ENCODE peak calls at places on chromosomes 2 and 18, in ten cellular contexts. Z, D, T, N, C, I, V, E, B and Q are unnamed samples.

GRCh38 chr2:105443610-105444598 is 45.1 kb upstream of the FHL2 start:
- DNase-seq in C (no peak), B (no peak), V (no peak), D (no peak), E (no peak), T (no peak), N (no peak), Z (no peak), I (no peak), Q (no peak)

GRCh38 chr18:70559446-70559845 is 270.6 kb downstream of the SOCS6 start:
- DNase-seq in V (no peak), B (no peak), T (no peak), E (no peak), Z (no peak), N (no peak), C (no peak), D (no peak), I (no peak), Q (no peak)

GRCh38 chr2:55419236-55419513 is 481 bp downstream of the CCDC88A start:
- DNase-seq in N (no peak), C (no peak), I (peak; percentile 25), Z (no peak), E (no peak), T (no peak), B (no peak), V (no peak), D (peak; percentile 48), Q (no peak)

GRCh38 chr2:70728128-70728527 is 39.9 kb downstream of the ADD2 start:
- DNase-seq in E (no peak), D (peak; percentile 58), T (no peak), I (no peak), Z (no peak), B (no peak), N (no peak), C (peak; percentile 89), V (no peak), Q (no peak)

GRCh38 chr18:63241739-63242138 is 77.8 kb downstream of the BCL2 start:
- DNase-seq in V (no peak), C (no peak), Z (no peak), N (no peak), T (no peak), B (no peak), E (no peak), I (no peak), D (no peak), Q (no peak)

GRCh38 chr2:190407246-190407661 is 901 bp upstream of the MFSD6 start:
- DNase-seq in V (no peak), E (peak; percentile 37), B (no peak), N (no peak), I (no peak), T (no peak), D (peak; percentile 33), C (peak; percentile 57), Z (no peak), Q (no peak)

GRCh38 chr2:117644403-117644802 is 170.1 kb upstream of the DDX18 start:
- DNase-seq in V (no peak), E (no peak), C (no peak), B (no peak), I (no peak), D (no peak), N (no peak), T (no peak), Z (no peak), Q (no peak)

GRCh38 chr2:8135051-8135675 is 546.7 kb upstream of the ID2 start:
- DNase-seq in N (no peak), B (no peak), E (no peak), C (no peak), T (no peak), D (no peak), I (no peak), Z (no peak), V (no peak), Q (no peak)

GRCh38 chr2:121748202-121748601 is 7.2 kb upstream of the TSN start:
- DNase-seq in D (peak; percentile 57), B (no peak), I (no peak), E (peak; percentile 52), V (no peak), C (peak; percentile 67), T (no peak), Z (no peak), N (peak; percentile 26), Q (no peak)

GRCh38 chr2:111168528-111168929 is 47.8 kb downstream of the BCL2L11 start:
- DNase-seq in E (peak; percentile 82), Z (no peak), T (peak; percentile 68), V (no peak), N (peak; percentile 70), C (no peak), D (no peak), I (peak; percentile 63), B (no peak), Q (no peak)

GRCh38 chr2:223056656-223057418 is 4.8 kb downstream of the KCNE4 start:
- DNase-seq in D (no peak), C (no peak), T (no peak), E (no peak), Z (no peak), I (no peak), B (no peak), N (no peak), V (no peak), Q (no peak)

GRCh38 chr2:73982140-73982617 is 2.5 kb upstream of the TET3 start:
- DNase-seq in V (no peak), E (no peak), C (no peak), N (peak; percentile 80), Z (no peak), I (peak; percentile 63), T (no peak), D (no peak), B (no peak), Q (no peak)

GRCh38 chr2:73979686-73980085 is 5.0 kb upstream of the TET3 start:
- DNase-seq in T (no peak), D (no peak), N (peak; percentile 91), I (no peak), E (no peak), V (no peak), C (no peak), Z (no peak), B (no peak), Q (no peak)

GRCh38 chr2:73983322-73984202 is 1.1 kb upstream of the TET3 start:
- DNase-seq in I (peak; percentile 98), E (peak; percentile 69), T (no peak), N (peak; percentile 97), B (peak; percentile 88), V (peak; percentile 82), D (peak; percentile 75), C (peak; percentile 77), Z (peak; percentile 94), Q (no peak)

GRCh38 chr2:73980566-73980965 is 4.1 kb upstream of the TET3 start:
- DNase-seq in D (no peak), E (no peak), T (no peak), Z (no peak), B (no peak), I (no peak), C (no peak), N (no peak), V (no peak), Q (no peak)

DNA sequence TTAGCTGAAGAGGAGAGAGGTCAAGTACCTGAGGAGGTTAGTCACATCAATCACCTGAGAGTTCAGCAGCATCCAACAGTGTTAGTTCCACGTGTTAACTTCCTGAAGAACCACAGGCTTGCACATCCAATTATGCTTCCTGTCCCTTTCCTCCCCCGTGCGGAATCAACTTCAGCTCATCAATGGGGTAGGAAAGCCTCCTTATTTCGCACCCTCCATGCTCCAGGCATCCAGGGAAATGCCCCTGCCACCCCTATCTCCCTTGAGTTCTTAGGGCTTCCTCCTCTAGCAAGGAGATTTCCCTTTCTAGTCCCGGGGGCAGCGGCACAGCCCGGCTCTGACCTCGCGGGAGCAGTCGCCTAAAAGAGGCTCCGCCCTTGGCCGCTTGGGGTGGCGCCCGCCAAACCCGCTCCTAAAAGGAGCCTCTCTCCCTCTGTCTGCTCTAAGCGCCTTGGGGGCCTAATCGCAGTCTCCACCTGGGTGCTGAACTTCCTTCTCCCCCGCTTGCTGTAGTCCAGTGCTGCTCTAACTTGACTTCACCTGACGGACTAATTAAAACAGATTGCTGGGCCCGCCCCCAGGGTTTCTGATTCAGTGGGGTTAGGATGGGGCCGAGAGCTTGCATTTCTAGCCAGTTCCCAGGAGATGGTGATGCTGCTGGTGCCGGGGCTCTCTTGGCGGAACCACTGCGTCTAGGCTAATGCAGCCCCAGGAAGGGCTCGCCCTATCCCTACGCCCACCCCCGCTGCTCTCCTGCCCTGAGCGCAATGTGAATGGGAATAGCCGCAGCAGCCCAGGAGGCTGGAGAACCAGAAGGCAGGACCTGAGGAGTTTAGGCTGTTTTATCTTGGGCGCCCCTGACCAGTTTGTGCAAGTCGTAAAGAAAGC is 3.4 kb upstream of the TET3 start:
- DNase-seq in N (peak; percentile 70), I (peak; percentile 65), B (no peak), C (peak; percentile 88), Z (peak; percentile 92), T (no peak), V (no peak), E (peak; percentile 81), D (peak; percentile 81), Q (no peak)
- TF ChIP-seq CTCF in N (peak; percentile 42), I (no peak), B (no peak), C (no peak), Z (no peak), T (no peak), V (no peak), E (no peak), D (peak; percentile 31), Q (no peak)

GRCh38 chr2:218892693-218893348 is 12.2 kb downstream of the WNT10A start:
- DNase-seq in N (peak; percentile 36), I (peak; percentile 79), D (peak; percentile 81), B (no peak), E (peak; percentile 94), Z (peak; percentile 93), C (peak; percentile 78), V (no peak), T (peak; percentile 80), Q (no peak)
- TF ChIP-seq CTCF in N (peak; percentile 72), I (peak; percentile 22), D (peak; percentile 67), B (no peak), E (peak; percentile 54), Z (peak; percentile 24), C (peak; percentile 66), V (peak; percentile 31), T (peak; percentile 68), Q (no peak)

DNA sequence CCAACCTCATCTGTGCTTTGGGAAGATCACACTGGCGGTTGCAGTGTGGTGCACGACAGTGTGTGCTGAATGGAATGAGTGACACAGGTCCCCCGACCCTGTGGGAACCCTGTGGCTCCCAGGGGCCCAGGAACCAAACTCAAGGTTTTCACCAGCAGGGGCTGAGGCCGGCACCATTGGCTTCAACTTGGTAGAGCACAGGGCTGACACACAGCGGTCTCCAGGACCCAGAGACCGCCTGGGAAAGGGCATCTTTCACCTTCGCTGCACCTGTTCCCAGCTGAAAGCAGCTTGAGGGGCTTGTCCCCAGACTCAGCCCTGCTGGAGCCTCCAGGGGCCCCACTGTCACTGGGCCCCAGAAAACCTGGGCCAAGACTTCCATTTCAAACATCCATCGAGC is 59.0 kb upstream of the ODC1 start:
- DNase-seq in T (no peak), N (no peak), C (no peak), Z (no peak), V (no peak), E (no peak), D (no peak), B (no peak), I (no peak), Q (no peak)
- TF ChIP-seq CTCF in T (no peak), N (no peak), C (no peak), Z (no peak), V (no peak), E (no peak), D (peak; percentile 13), B (no peak), I (no peak), Q (no peak)

DNA sequence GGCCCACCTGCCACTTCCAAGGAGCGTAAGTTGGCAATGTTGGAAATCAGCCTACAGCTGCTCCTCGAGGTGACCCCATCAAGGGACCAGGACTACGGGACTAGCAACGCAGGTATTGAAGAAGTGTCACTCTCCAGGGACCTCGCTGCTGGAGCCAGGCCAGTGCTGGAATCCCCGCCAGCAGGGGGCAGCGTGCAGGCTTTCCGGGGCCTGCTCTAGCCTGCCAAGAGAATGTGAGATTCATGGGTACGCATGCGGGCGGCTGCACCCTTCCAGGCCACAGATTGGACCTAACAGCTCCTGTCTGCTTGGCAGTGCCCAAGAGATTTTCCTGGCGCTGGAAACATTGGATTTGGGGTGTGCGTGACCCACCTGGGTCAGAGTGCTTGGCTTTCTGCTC is 182.8 kb upstream of the RAB12 start:
- DNase-seq in T (no peak), I (peak; percentile 22), D (peak; percentile 79), Z (no peak), B (no peak), E (peak; percentile 24), N (no peak), V (no peak), C (peak; percentile 70), Q (no peak)
- TF ChIP-seq CTCF in T (no peak), I (no peak), D (peak; percentile 78), Z (no peak), B (no peak), E (peak; percentile 43), N (peak; percentile 40), V (peak; percentile 46), C (peak; percentile 77), Q (no peak)